ENCODE peak calls at places on chromosomes 1 and 21, in ten cellular contexts. D, T, J, U, P, H, K, B, O and R are unnamed samples.

GRCh38 chr21:36129219-36129618 is 5.7 kb upstream of the CBR3 start:
- DNase-seq in D (no peak), T (no peak), J (no peak), U (no peak), P (no peak), H (no peak), K (no peak), B (no peak), O (no peak), R (no peak)

GRCh38 chr1:17674707-17675505 is 80.2 kb upstream of the ACTL8 start:
- DNase-seq in D (no peak), T (no peak), J (no peak), U (no peak), P (peak; percentile 14), H (no peak), K (no peak), B (no peak), O (no peak), R (no peak)

GRCh38 chr21:39527664-39528381 is 76.1 kb downstream of the SH3BGR start:
- DNase-seq in D (no peak), T (no peak), J (no peak), U (no peak), P (no peak), H (no peak), K (no peak), B (no peak), O (peak; percentile 55), R (no peak)

GRCh38 chr1:173451981-173452380 is 25.2 kb upstream of the PRDX6 start:
- DNase-seq in D (peak; percentile 60), T (no peak), J (no peak), U (no peak), P (no peak), H (no peak), K (no peak), B (no peak), O (no peak), R (no peak)

GRCh38 chr1:31239653-31240241 is at the start of gene NKAIN1:
- DNase-seq in D (peak; percentile 66), T (peak; percentile 91), J (no peak), U (no peak), P (peak; percentile 77), H (no peak), K (no peak), B (peak; percentile 61), O (peak; percentile 91), R (no peak)

GRCh38 chr21:29145837-29146453 is 15.5 kb downstream of the MAP3K7CL start:
- DNase-seq in D (no peak), T (no peak), J (no peak), U (no peak), P (peak; percentile 5), H (no peak), K (no peak), B (no peak), O (no peak), R (no peak)

GRCh38 chr1:204503913-204504519 is 9.4 kb upstream of the PIK3C2B start:
- DNase-seq in D (no peak), T (no peak), J (no peak), U (no peak), P (no peak), H (no peak), K (no peak), B (peak; percentile 49), O (no peak), R (no peak)

GRCh38 chr1:237590381-237590780 is 300.3 kb downstream of the ZP4 start:
- DNase-seq in D (no peak), T (no peak), J (no peak), U (no peak), P (no peak), H (no peak), K (no peak), B (no peak), O (no peak), R (no peak)

GRCh38 chr1:57835620-57836019 is 411.8 kb upstream of the DAB1 start:
- DNase-seq in D (peak; percentile 24), T (peak; percentile 26), J (no peak), U (no peak), P (no peak), H (no peak), K (no peak), B (peak; percentile 77), O (peak; percentile 17), R (no peak)